ENCODE peak calls at places on chromosomes 4 and X, in five cellular contexts. One of them, this sample, is unnamed.
A peak's percentile ranks its signal among the peaks of the same experiment; 100 is the strongest.

GRCh38 chr4:54102747-54103146 is 2.8 kb downstream of the GSX2 start:
- DNase-seq in GM12892: no peak
- DNase-seq in H1: no peak
- DNase-seq in GM12878: no peak
- DNase-seq in HepG2: no peak
- DNase-seq in this sample: no peak

GRCh38 chr4:7394184-7394575 is 40.5 kb downstream of the PSAPL1 start:
- DNase-seq in GM12892: no peak
- DNase-seq in H1: no peak
- DNase-seq in GM12878: no peak
- DNase-seq in HepG2: no peak
- DNase-seq in this sample: no peak

GRCh38 chr4:87354168-87355102 is 31.8 kb upstream of the HSD17B13 start:
- DNase-seq in GM12892: no peak
- DNase-seq in H1: no peak
- DNase-seq in GM12878: no peak
- DNase-seq in HepG2: no peak
- DNase-seq in this sample: no peak

GRCh38 chrX:70009049-70009448 is 40.7 kb downstream of the AWAT2 start:
- DNase-seq in GM12892: no peak
- DNase-seq in H1: no peak
- DNase-seq in GM12878: no peak
- DNase-seq in HepG2: no peak
- DNase-seq in this sample: no peak

GRCh38 chr4:25951390-25951952 is 37.5 kb downstream of the SMIM20 start:
- DNase-seq in GM12892: no peak
- DNase-seq in H1: no peak
- DNase-seq in GM12878: no peak
- DNase-seq in HepG2: no peak
- DNase-seq in this sample: no peak

GRCh38 chr4:147616849-147617172 is 386 bp upstream of the TMEM184C start:
- DNase-seq in GM12892: no peak
- DNase-seq in H1: no peak
- DNase-seq in GM12878: no peak
- DNase-seq in HepG2: no peak
- DNase-seq in this sample: no peak

GRCh38 chrX:30533261-30533660 is 44.3 kb downstream of the TASL start:
- DNase-seq in GM12892: no peak
- DNase-seq in H1: no peak
- DNase-seq in GM12878: no peak
- DNase-seq in HepG2: no peak
- DNase-seq in this sample: no peak

GRCh38 chrX:18026171-18026570 is 165.1 kb upstream of the RAI2 start:
- DNase-seq in GM12892: no peak
- DNase-seq in H1: no peak
- DNase-seq in GM12878: no peak
- DNase-seq in HepG2: no peak
- DNase-seq in this sample: no peak

GRCh38 chr4:174198396-174199179 is 84.9 kb downstream of the FBXO8 start:
- DNase-seq in GM12892: no peak
- DNase-seq in H1: no peak
- DNase-seq in GM12878: no peak
- DNase-seq in HepG2: no peak
- DNase-seq in this sample: no peak

GRCh38 chrX:39642071-39642470 is 455.7 kb downstream of the BCOR start:
- DNase-seq in GM12892: no peak
- DNase-seq in H1: no peak
- DNase-seq in GM12878: no peak
- DNase-seq in HepG2: peak; percentile 11
- DNase-seq in this sample: no peak

GRCh38 chr4:139886798-139887197 is 221.2 kb downstream of the MGST2 start:
- DNase-seq in GM12892: no peak
- DNase-seq in H1: no peak
- DNase-seq in GM12878: no peak
- DNase-seq in HepG2: no peak
- DNase-seq in this sample: no peak

GRCh38 chrX:63635750-63636149 is 149.3 kb downstream of the ARHGEF9 start:
- DNase-seq in GM12892: no peak
- DNase-seq in H1: no peak
- DNase-seq in GM12878: no peak
- DNase-seq in HepG2: no peak
- DNase-seq in this sample: no peak

GRCh38 chrX:128460835-128461234 is 408.6 kb upstream of the ACTRT1 start:
- DNase-seq in GM12892: no peak
- DNase-seq in H1: no peak
- DNase-seq in GM12878: no peak
- DNase-seq in HepG2: no peak
- DNase-seq in this sample: no peak

GRCh38 chr4:40722576-40723161 is 27.1 kb upstream of the NSUN7 start:
- DNase-seq in GM12892: no peak
- DNase-seq in H1: no peak
- DNase-seq in GM12878: peak; percentile 66
- DNase-seq in HepG2: no peak
- DNase-seq in this sample: no peak

GRCh38 chr4:74570095-74570494 is 125.2 kb downstream of the AREG start:
- DNase-seq in GM12892: no peak
- DNase-seq in H1: no peak
- DNase-seq in GM12878: no peak
- DNase-seq in HepG2: no peak
- DNase-seq in this sample: no peak

GRCh38 chr4:180999217-180999616 is 1244.0 kb upstream of the TENM3 start:
- DNase-seq in GM12892: no peak
- DNase-seq in H1: no peak
- DNase-seq in GM12878: no peak
- DNase-seq in HepG2: no peak
- DNase-seq in this sample: no peak

GRCh38 chr4:75653845-75654503 is 19.2 kb downstream of the G3BP2 start:
- DNase-seq in GM12892: no peak
- DNase-seq in H1: no peak
- DNase-seq in GM12878: no peak
- DNase-seq in HepG2: peak; percentile 51
- DNase-seq in this sample: no peak

GRCh38 chrX:70030242-70030823 is 19.4 kb downstream of the AWAT2 start:
- DNase-seq in GM12892: peak; percentile 32
- DNase-seq in H1: no peak
- DNase-seq in GM12878: no peak
- DNase-seq in HepG2: peak; percentile 7
- DNase-seq in this sample: peak; percentile 15

GRCh38 chr4:110823251-110823650 is 200.4 kb upstream of the PITX2 start:
- DNase-seq in GM12892: no peak
- DNase-seq in H1: no peak
- DNase-seq in GM12878: no peak
- DNase-seq in HepG2: no peak
- DNase-seq in this sample: no peak

GRCh38 chr4:17619416-17620105 is 5.1 kb downstream of the MED28 start:
- DNase-seq in GM12892: no peak
- DNase-seq in H1: no peak
- DNase-seq in GM12878: no peak
- DNase-seq in HepG2: no peak
- DNase-seq in this sample: no peak

GRCh38 chr4:8228319-8229250 is 29.5 kb downstream of the SH3TC1 start:
- DNase-seq in GM12892: peak; percentile 74
- DNase-seq in H1: no peak
- DNase-seq in GM12878: peak; percentile 76
- DNase-seq in HepG2: no peak
- DNase-seq in this sample: peak; percentile 66

GRCh38 chr4:6472387-6473263 is at the start of gene PPP2R2C:
- DNase-seq in GM12892: no peak
- DNase-seq in H1: no peak
- DNase-seq in GM12878: no peak
- DNase-seq in HepG2: no peak
- DNase-seq in this sample: no peak

GRCh38 chrX:133273180-133273579 is 55.0 kb upstream of the TFDP3 start:
- DNase-seq in GM12892: no peak
- DNase-seq in H1: no peak
- DNase-seq in GM12878: no peak
- DNase-seq in HepG2: no peak
- DNase-seq in this sample: no peak

GRCh38 chrX:69988955-69989394 is 60.8 kb downstream of the AWAT2 start:
- DNase-seq in GM12892: no peak
- DNase-seq in H1: no peak
- DNase-seq in GM12878: no peak
- DNase-seq in HepG2: no peak
- DNase-seq in this sample: no peak

GRCh38 chr4:126762651-126763247 is 870.0 kb upstream of the INTU start:
- DNase-seq in GM12892: no peak
- DNase-seq in H1: no peak
- DNase-seq in GM12878: no peak
- DNase-seq in HepG2: no peak
- DNase-seq in this sample: no peak

GRCh38 chr4:87093443-87094123 is 126.8 kb downstream of the KLHL8 start:
- DNase-seq in GM12892: peak; percentile 18
- DNase-seq in H1: no peak
- DNase-seq in GM12878: peak; percentile 43
- DNase-seq in HepG2: peak; percentile 56
- DNase-seq in this sample: peak; percentile 26

GRCh38 chr4:87006531-87007344 is 71.9 kb downstream of the AFF1 start:
- DNase-seq in GM12892: peak; percentile 54
- DNase-seq in H1: peak; percentile 79
- DNase-seq in GM12878: peak; percentile 71
- DNase-seq in HepG2: peak; percentile 84
- DNase-seq in this sample: peak; percentile 51

GRCh38 chrX:41035582-41035981 is 49.7 kb upstream of the USP9X start:
- DNase-seq in GM12892: no peak
- DNase-seq in H1: no peak
- DNase-seq in GM12878: no peak
- DNase-seq in HepG2: no peak
- DNase-seq in this sample: no peak

GRCh38 chrX:136251042-136251991 is at the start of gene MAP7D3:
- DNase-seq in GM12892: peak; percentile 62
- DNase-seq in H1: peak; percentile 27
- DNase-seq in GM12878: no peak
- DNase-seq in HepG2: no peak
- DNase-seq in this sample: peak; percentile 67

GRCh38 chr4:102665527-102665926 is 95.2 kb downstream of the MANBA start:
- DNase-seq in GM12892: no peak
- DNase-seq in H1: no peak
- DNase-seq in GM12878: no peak
- DNase-seq in HepG2: no peak
- DNase-seq in this sample: no peak

GRCh38 chr4:173834151-173834550 is 304.1 kb upstream of the HAND2 start:
- DNase-seq in GM12892: no peak
- DNase-seq in H1: no peak
- DNase-seq in GM12878: no peak
- DNase-seq in HepG2: no peak
- DNase-seq in this sample: no peak

GRCh38 chrX:23373129-23373804 is 38.6 kb downstream of the PTCHD1 start:
- DNase-seq in GM12892: no peak
- DNase-seq in H1: no peak
- DNase-seq in GM12878: no peak
- DNase-seq in HepG2: no peak
- DNase-seq in this sample: no peak

GRCh38 chr4:94926936-94927335 is 169.2 kb downstream of the BMPR1B start:
- DNase-seq in GM12892: no peak
- DNase-seq in H1: no peak
- DNase-seq in GM12878: no peak
- DNase-seq in HepG2: no peak
- DNase-seq in this sample: no peak
- TF ChIP-seq TAF1 in GM12892: no peak
- TF ChIP-seq TAF1 in H1: no peak
- TF ChIP-seq TAF1 in GM12878: no peak
- TF ChIP-seq TAF1 in HepG2: no peak
- TF ChIP-seq TAF1 in this sample: no peak

GRCh38 chr4:55308071-55308470 is 38.0 kb upstream of the SRD5A3 start:
- DNase-seq in GM12892: no peak
- DNase-seq in H1: no peak
- DNase-seq in GM12878: no peak
- DNase-seq in HepG2: no peak
- DNase-seq in this sample: no peak

GRCh38 chr4:55312491-55313101 is 33.4 kb upstream of the SRD5A3 start:
- DNase-seq in GM12892: no peak
- DNase-seq in H1: peak; percentile 23
- DNase-seq in GM12878: no peak
- DNase-seq in HepG2: peak; percentile 33
- DNase-seq in this sample: no peak

DNA sequence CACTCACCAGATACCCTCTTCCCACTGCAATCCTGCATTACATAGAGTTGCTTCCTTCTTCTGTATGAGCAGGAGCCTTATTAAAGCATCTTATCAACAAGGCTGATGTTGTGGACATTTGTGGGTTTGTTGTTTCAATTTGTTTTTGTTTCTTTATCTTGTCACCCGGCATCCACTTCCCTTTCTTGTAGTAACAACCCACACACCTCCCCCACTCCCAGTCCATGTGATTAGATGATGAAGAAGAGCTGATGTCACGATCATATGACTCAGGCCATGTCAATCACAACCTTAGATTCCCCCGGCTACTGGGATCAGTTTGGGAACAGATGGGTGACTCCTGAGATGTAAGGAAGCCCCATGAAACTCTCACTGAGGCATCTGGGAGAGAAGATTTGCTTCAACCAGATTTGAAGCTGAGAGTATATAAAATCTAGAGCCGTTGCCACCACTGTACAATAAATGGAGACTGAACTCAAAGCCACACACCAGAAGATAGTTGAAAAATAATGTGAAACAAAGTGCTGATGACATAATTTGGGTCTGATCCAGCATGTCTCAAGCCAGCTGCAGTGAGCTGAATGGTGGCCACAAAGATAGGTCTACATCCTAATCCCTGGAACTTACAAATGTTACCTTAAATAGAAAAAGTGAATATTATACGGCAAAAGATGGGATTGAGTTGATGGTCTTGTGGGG is 34.1 kb upstream of the SRD5A3 start:
- DNase-seq in GM12892: no peak
- DNase-seq in H1: no peak
- DNase-seq in GM12878: no peak
- DNase-seq in HepG2: no peak
- DNase-seq in this sample: no peak
- TF ChIP-seq TAF1 in GM12892: no peak
- TF ChIP-seq TAF1 in H1: no peak
- TF ChIP-seq TAF1 in GM12878: no peak
- TF ChIP-seq TAF1 in HepG2: no peak
- TF ChIP-seq TAF1 in this sample: no peak

DNA sequence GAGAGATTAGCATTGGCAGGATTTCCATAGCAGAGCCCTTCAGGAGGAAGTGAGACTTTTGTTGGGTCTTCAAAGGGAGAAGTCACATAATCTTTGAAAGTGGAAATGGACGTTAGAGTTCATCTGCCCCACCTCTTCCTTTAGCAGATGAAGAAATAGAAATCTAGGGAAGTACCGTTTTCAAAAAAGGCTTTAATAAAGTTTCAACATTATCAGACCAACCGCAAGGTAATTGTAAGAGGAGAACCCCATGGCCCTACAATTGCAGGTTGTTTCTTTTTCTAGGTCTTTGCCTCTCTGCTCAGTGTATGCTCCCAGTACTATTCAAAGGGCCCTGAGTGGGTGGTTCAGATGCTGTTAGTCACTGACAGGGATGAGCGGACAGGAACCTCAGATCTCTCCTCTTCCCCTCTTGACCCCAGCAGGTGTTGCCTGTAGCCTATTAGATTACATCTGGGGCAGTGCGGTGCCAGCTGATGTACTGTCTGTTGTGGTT is 48.6 kb upstream of the AP1S2 start:
- DNase-seq in GM12892: peak; percentile 14
- DNase-seq in H1: no peak
- DNase-seq in GM12878: peak; percentile 84
- DNase-seq in HepG2: no peak
- DNase-seq in this sample: peak; percentile 7
- TF ChIP-seq TAF1 in GM12892: no peak
- TF ChIP-seq TAF1 in H1: no peak
- TF ChIP-seq TAF1 in GM12878: peak; percentile 25
- TF ChIP-seq TAF1 in HepG2: no peak
- TF ChIP-seq TAF1 in this sample: no peak

GRCh38 chr4:10853196-10853595 is 168.6 kb upstream of the CLNK start:
- DNase-seq in GM12892: no peak
- DNase-seq in H1: no peak
- DNase-seq in GM12878: no peak
- DNase-seq in HepG2: no peak
- DNase-seq in this sample: no peak
- TF ChIP-seq TAF1 in GM12892: no peak
- TF ChIP-seq TAF1 in H1: no peak
- TF ChIP-seq TAF1 in GM12878: no peak
- TF ChIP-seq TAF1 in HepG2: no peak
- TF ChIP-seq TAF1 in this sample: no peak

This sample was measured in GM12891.